ENCODE peak calls at places on chromosomes 11 and 22, in six cellular contexts. O is hippocampal formation; X is AG09309; I is AG09319; Q is stimulated activated CD8-positive, alpha-beta memory T cell treated with anti-CD3 and anti-CD28 coated beads, Interleukin-15, amount 100 ng/mL, for 4 hours; W is hypothalamus. B is an unnamed sample.

GRCh38 chr11:75797796-75798195 is 17.2 kb upstream of the UVRAG start:
- DNase-seq in I (no peak), O (no peak), W (no peak), Q (no peak), X (no peak), B (no peak)

GRCh38 chr22:43739851-43740250 is 72.3 kb downstream of the EFCAB6 start:
- DNase-seq in I (no peak), Q (no peak), W (no peak), X (no peak), O (no peak), B (no peak)

GRCh38 chr11:17719028-17719939 is at the start of gene MYOD1:
- DNase-seq in Q (no peak), X (no peak), I (no peak), O (no peak), W (no peak), B (no peak)

GRCh38 chr22:42714768-42715430 is 5.8 kb downstream of the A4GALT start:
- DNase-seq in I (no peak), W (no peak), Q (no peak), O (no peak), X (no peak), B (no peak)

GRCh38 chr11:121091492-121092179 is 9.4 kb upstream of the TECTA start:
- DNase-seq in O (peak), X (no peak), Q (no peak), W (no peak), I (no peak), B (no peak)

GRCh38 chr11:16876053-16876752 is 137.8 kb downstream of the C11orf58 start:
- DNase-seq in W (no peak), I (no peak), X (no peak), Q (no peak), O (no peak), B (no peak)

GRCh38 chr11:96752221-96752620 is 362.4 kb downstream of the JRKL start:
- DNase-seq in W (no peak), O (no peak), I (no peak), Q (no peak), X (no peak), B (no peak)

GRCh38 chr11:47466201-47466600 is 17.3 kb upstream of the RAPSN start:
- DNase-seq in X (no peak), W (no peak), O (no peak), Q (no peak), I (no peak), B (no peak)

GRCh38 chr22:40258463-40259046 is 80.8 kb downstream of the TNRC6B start:
- DNase-seq in X (no peak), I (no peak), W (no peak), O (no peak), Q (no peak), B (no peak)

GRCh38 chr22:17112491-17113042 is 8.6 kb downstream of the TMEM121B start:
- DNase-seq in W (no peak), O (no peak), Q (no peak), X (no peak), I (no peak), B (no peak)

GRCh38 chr11:131618203-131618602 is 247.8 kb downstream of the NTM start:
- DNase-seq in I (peak), W (no peak), O (no peak), X (peak), Q (no peak), B (no peak)

GRCh38 chr11:60781286-60782044 is 3.7 kb upstream of the MS4A10 start:
- DNase-seq in Q (no peak), O (no peak), I (no peak), X (no peak), W (no peak), B (no peak)

GRCh38 chr11:1162498-1163311 is 5.0 kb downstream of the MUC5AC start:
- DNase-seq in Q (no peak), W (no peak), X (no peak), O (no peak), I (no peak), B (no peak)

B was measured in HFF-Myc.